ENCODE peak calls at places on chromosomes 5 and 9, in eight cellular contexts. K is choroid plexus epithelial cell; X is activated CD8-positive, alpha-beta T cell treated with anti-CD3 and anti-CD28 coated beads for 36 hours; L is cardiac muscle cell; E is esophagus squamous epithelium; Q is HCEC 1CT; G is Peyer's patch; H is activated gamma-delta T cell. J is an unnamed sample.

GRCh38 chr5:9124071-9124470 is 421.8 kb downstream of the SEMA5A start:
- DNase-seq in K (no peak), X (no peak), L (no peak), E (no peak), Q (no peak), G (no peak), H (no peak), J (no peak)

GRCh38 chr5:94192658-94193391 is 425.6 kb downstream of the KIAA0825 start:
- DNase-seq in K (no peak), X (no peak), L (no peak), E (no peak), Q (no peak), G (no peak), H (no peak), J (no peak)

GRCh38 chr5:135486679-135487395 is 34.7 kb upstream of the TIFAB start:
- DNase-seq in K (no peak), X (no peak), L (no peak), E (no peak), Q (no peak), G (no peak), H (no peak), J (no peak)

GRCh38 chr9:82149647-82150046 is 161.1 kb downstream of the SPATA31D1 start:
- DNase-seq in K (no peak), X (no peak), L (no peak), E (no peak), Q (no peak), G (no peak), H (no peak), J (no peak)

GRCh38 chr5:178069909-178070308 is 43.4 kb upstream of the N4BP3 start:
- DNase-seq in K (peak), X (peak), L (peak), E (no peak), Q (peak), G (peak), H (no peak), J (no peak)

GRCh38 chr9:35035851-35036701 is 36.3 kb downstream of the VCP start:
- DNase-seq in K (peak), X (peak), L (no peak), E (no peak), Q (peak), G (peak), H (no peak), J (no peak)

GRCh38 chr5:93126634-93127033 is 454.4 kb downstream of the NR2F1-AS1 start:
- DNase-seq in K (peak), X (no peak), L (no peak), E (no peak), Q (peak), G (no peak), H (no peak), J (peak)

GRCh38 chr5:107799306-107799705 is 128.6 kb upstream of the EFNA5 start:
- DNase-seq in K (no peak), X (no peak), L (no peak), E (no peak), Q (no peak), G (no peak), H (no peak), J (no peak)

GRCh38 chr5:37668524-37669047 is 171.3 kb downstream of the GDNF start:
- DNase-seq in K (peak), X (no peak), L (peak), E (no peak), Q (peak), G (peak), H (no peak), J (peak)

GRCh38 chr5:104540448-104540847 is 977.9 kb upstream of the NUDT12 start:
- DNase-seq in K (peak), X (no peak), L (no peak), E (no peak), Q (peak), G (no peak), H (no peak), J (peak)

GRCh38 chr5:83031391-83031790 is 45.8 kb downstream of the TMEM167A start:
- DNase-seq in K (no peak), X (no peak), L (no peak), E (no peak), Q (no peak), G (no peak), H (no peak), J (no peak)

GRCh38 chr9:72128526-72128925 is 20.7 kb upstream of the GDA start:
- DNase-seq in K (no peak), X (no peak), L (no peak), E (no peak), Q (no peak), G (no peak), H (no peak), J (no peak)

GRCh38 chr9:121827251-121827967 is 176.0 kb downstream of the DAB2IP start:
- DNase-seq in K (no peak), X (no peak), L (no peak), E (no peak), Q (no peak), G (peak), H (no peak), J (no peak)

GRCh38 chr5:173155912-173156311 is 11.6 kb downstream of the BNIP1 start:
- DNase-seq in K (no peak), X (no peak), L (no peak), E (no peak), Q (no peak), G (no peak), H (no peak), J (no peak)

GRCh38 chr5:4204616-4205151 is 609.1 kb downstream of the IRX1 start:
- DNase-seq in K (no peak), X (no peak), L (no peak), E (no peak), Q (no peak), G (no peak), H (no peak), J (no peak)

GRCh38 chr5:2877520-2877919 is 126.0 kb upstream of the IRX2 start:
- DNase-seq in K (no peak), X (no peak), L (no peak), E (no peak), Q (no peak), G (no peak), H (no peak), J (no peak)

GRCh38 chr5:160464466-160464797 is 42.8 kb downstream of the PTTG1 start:
- DNase-seq in K (no peak), X (peak), L (no peak), E (no peak), Q (no peak), G (no peak), H (no peak), J (no peak)

GRCh38 chr5:53944981-53945380 is 365.4 kb downstream of the ARL15 start:
- DNase-seq in K (no peak), X (no peak), L (no peak), E (no peak), Q (peak), G (no peak), H (no peak), J (peak)

GRCh38 chr5:91956738-91957137 is 573.6 kb upstream of the ARRDC3 start:
- DNase-seq in K (no peak), X (no peak), L (peak), E (no peak), Q (no peak), G (no peak), H (no peak), J (no peak)

GRCh38 chr9:37984278-37984671 is 80.3 kb upstream of the SLC25A51 start:
- DNase-seq in K (no peak), X (no peak), L (no peak), E (no peak), Q (no peak), G (no peak), H (no peak), J (no peak)

GRCh38 chr9:96241391-96241809 is 60.6 kb downstream of the HSD17B3 start:
- DNase-seq in K (no peak), X (peak), L (no peak), E (no peak), Q (no peak), G (no peak), H (no peak), J (peak)

J was measured in renal cortical epithelial cell.